ENCODE peak calls at places on chromosomes 13 and 19, in nine cellular contexts. F, E, B, U, N, W, D, G and H are unnamed samples.
A peak's percentile ranks its signal among the peaks of the same experiment; 100 is the strongest.

GRCh38 chr19:12065100-12065538 is 588 bp downstream of the ZNF844 start:
- DNase-seq in U (peak; percentile 64), G (peak; percentile 58), N (no peak), B (peak; percentile 54), W (no peak), D (no peak), E (no peak), F (peak; percentile 15), H (no peak)

GRCh38 chr19:4437103-4437502 is 20.5 kb downstream of the UBXN6 start:
- DNase-seq in G (no peak), W (no peak), B (no peak), F (no peak), U (no peak), E (no peak), N (no peak), D (no peak), H (no peak)

GRCh38 chr13:44368599-44369368 is 4.8 kb upstream of the SERP2 start:
- DNase-seq in B (no peak), E (no peak), N (no peak), F (no peak), G (no peak), W (no peak), D (no peak), U (no peak), H (no peak)

GRCh38 chr19:3556423-3556977 is 886 bp downstream of the MFSD12 start:
- DNase-seq in E (no peak), U (no peak), G (no peak), F (no peak), W (no peak), B (no peak), N (no peak), D (no peak), H (no peak)

GRCh38 chr13:106446011-106446410 is 89.5 kb downstream of the EFNB2 start:
- DNase-seq in F (peak; percentile 57), G (no peak), W (no peak), E (no peak), B (peak; percentile 25), D (peak; percentile 31), N (no peak), U (peak; percentile 76), H (no peak)

GRCh38 chr19:4066682-4067395 is at the start of gene ZBTB7A:
- DNase-seq in E (peak; percentile 80), B (peak; percentile 73), W (peak; percentile 83), D (peak; percentile 55), U (peak; percentile 86), F (peak; percentile 47), N (peak; percentile 76), G (peak; percentile 91), H (no peak)

GRCh38 chr13:89951341-89951740 is 1396.1 kb upstream of the MIR17HG start:
- DNase-seq in W (peak; percentile 0), N (no peak), U (no peak), D (no peak), E (no peak), G (no peak), F (no peak), B (no peak), H (no peak)

GRCh38 chr13:48679941-48680630 is 26.4 kb downstream of the CYSLTR2 start:
- DNase-seq in D (no peak), W (no peak), N (no peak), U (no peak), E (no peak), B (no peak), F (no peak), G (no peak), H (no peak)

GRCh38 chr19:42312370-42312769 is 739 bp upstream of the TMEM145 start:
- DNase-seq in E (no peak), D (no peak), B (no peak), N (no peak), U (no peak), G (no peak), W (no peak), F (no peak), H (no peak)

GRCh38 chr19:32453736-32454135 is 48.2 kb downstream of the DPY19L3 start:
- DNase-seq in E (no peak), W (peak; percentile 29), B (peak; percentile 29), N (no peak), U (peak; percentile 26), G (no peak), F (no peak), D (peak; percentile 8), H (no peak)

GRCh38 chr13:102273111-102273510 is 128.7 kb downstream of the FGF14 start:
- DNase-seq in F (no peak), E (no peak), U (no peak), W (no peak), D (no peak), N (no peak), B (no peak), G (no peak), H (no peak)

DNA sequence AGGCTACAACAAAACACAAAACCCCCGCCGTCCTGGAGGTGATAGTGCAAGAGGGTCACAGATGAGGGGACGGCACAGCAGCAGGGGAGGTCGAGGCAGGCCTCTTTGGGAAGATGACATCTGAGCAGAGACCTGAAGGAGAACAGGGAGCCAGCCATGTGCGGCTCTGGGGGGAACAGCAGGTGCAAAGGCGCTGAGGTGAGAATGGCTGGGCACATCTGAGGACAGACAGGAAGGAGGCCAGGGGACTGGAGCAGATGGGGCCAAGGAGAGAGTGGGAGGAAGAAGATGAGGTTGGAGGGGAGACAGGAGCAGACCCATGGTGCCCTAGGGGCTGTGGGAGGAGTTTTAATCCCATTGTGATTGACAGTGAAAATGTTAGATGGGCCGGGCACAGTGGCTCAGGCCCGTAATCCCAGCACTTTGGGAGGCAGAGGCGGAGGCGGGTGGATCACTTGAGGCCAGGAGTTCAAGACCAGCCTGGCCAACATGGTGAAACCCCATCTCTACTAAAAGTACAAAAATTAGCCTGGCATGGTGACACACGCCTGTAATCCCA is 1.8 kb upstream of the CKM start:
- DNase-seq in E (no peak), F (no peak), W (no peak), G (no peak), B (no peak), D (no peak), N (no peak), U (no peak), H (no peak)
- H3K4me3 ChIP-seq in E (no peak overlapping the region), F (no peak overlapping the region), W (no peak overlapping the region), G (peak overlapping the region; percentile 66), B (no peak overlapping the region), D (no peak overlapping the region), N (no peak overlapping the region), U (no peak overlapping the region), H (no peak overlapping the region)

DNA sequence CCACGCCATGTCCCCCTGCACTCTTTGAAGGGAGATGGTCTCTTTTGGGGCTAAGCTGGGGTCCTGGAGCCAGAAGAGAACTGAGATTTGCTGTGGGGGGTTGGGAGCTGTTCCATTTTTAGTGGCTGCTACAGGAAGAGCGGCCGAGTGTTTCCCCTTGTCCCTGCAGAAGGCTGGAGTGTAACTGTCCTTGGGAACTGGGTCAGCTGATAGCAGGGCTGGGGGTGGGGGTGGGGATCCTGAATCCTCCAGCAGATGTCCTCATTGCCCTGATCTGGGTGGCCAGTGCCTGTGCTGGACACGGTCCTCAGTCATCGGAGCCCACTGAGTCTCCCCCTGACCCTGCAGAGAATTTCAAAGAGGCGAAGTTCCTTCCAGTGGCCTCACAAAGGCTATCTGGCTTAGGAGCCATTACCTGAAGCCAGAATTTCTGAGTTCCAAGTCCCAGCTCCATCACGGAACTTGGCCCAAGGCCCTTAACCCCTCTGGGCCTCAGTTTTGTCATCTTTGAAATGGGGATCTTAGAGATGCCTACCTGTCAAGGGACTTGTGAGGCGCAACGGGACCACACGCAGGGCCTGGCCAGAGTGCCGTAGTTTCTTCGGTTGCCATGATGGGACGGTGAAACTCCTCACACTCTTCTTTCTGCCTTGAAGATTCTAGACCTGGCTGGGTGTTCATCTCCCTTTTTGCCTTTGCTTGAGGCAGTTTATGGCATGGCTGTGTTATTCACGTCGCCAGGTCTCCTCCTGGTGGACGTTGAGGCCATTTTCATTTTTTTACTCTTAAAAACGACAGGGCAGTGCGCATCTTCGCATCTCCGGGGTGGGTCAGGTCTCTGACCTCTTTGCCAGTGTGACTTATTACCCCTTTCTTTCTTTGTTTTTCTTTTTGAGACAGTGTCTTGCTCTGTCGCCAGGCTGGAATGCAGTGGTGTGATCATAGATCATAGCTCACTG is 51.9 kb downstream of the DNM2 start:
- DNase-seq in W (peak; percentile 48), F (no peak), D (peak; percentile 26), B (peak; percentile 31), E (no peak), U (peak; percentile 60), N (no peak), G (peak; percentile 82), H (no peak)
- TF ChIP-seq CTCF in W (peak; percentile 26), F (peak; percentile 56), D (no peak), B (no peak), E (peak; percentile 40), U (peak; percentile 10), N (no peak), G (peak; percentile 39), H (peak; percentile 4)

DNA sequence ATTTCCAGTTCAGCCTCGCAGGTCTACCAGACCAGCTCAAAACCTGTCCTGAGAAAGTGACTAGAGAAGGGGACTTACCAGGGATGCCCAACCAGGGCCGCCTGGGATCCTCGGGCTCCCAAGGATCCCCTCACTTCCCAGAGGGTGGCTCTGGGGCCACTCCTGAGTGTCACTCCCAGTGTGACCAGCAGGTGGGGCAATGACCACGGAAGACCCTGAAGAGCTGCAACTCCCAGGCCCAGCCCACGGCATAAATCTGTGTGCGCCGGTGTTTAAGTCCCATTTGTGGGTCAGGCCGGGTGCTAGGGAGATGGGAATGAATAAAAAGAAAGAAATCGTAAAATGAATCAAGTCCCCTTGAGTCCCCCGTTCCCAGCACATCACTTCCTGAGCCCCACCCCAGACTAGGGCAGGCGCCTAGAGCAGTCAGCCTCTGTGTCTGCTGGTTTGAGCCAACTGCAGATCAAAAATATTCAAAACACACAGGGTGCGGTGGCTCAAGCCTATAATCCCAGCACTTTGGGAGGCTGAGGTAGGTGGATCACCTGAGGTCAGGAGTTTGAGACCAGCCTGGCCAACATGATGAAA is 10.7 kb downstream of the PTGIR start:
- DNase-seq in E (no peak), U (peak; percentile 90), D (peak; percentile 52), G (peak; percentile 90), F (peak; percentile 66), W (peak; percentile 86), N (no peak), B (peak; percentile 87), H (no peak)
- H3K4me3 ChIP-seq in E (no peak overlapping the region), U (no peak overlapping the region), D (no peak overlapping the region), G (no peak overlapping the region), F (no peak overlapping the region), W (no peak overlapping the region), N (no peak overlapping the region), B (no peak overlapping the region), H (no peak overlapping the region)

GRCh38 chr19:43422689-43423066 is 8.0 kb downstream of the TEX101 start:
- DNase-seq in G (no peak), F (no peak), B (no peak), N (no peak), W (no peak), U (no peak), E (no peak), D (no peak), H (no peak)

GRCh38 chr19:43429395-43429794 is 14.7 kb downstream of the TEX101 start:
- DNase-seq in W (no peak), G (no peak), B (no peak), D (no peak), U (no peak), E (no peak), F (no peak), N (no peak), H (no peak)

GRCh38 chr19:43422000-43422688 is 7.5 kb downstream of the TEX101 start:
- DNase-seq in W (no peak), F (no peak), U (no peak), B (no peak), E (no peak), D (peak; percentile 78), G (no peak), N (no peak), H (no peak)

GRCh38 chr19:43423779-43424178 is 9.1 kb downstream of the TEX101 start:
- DNase-seq in N (no peak), U (no peak), G (no peak), B (no peak), F (no peak), D (no peak), E (no peak), W (no peak), H (no peak)

GRCh38 chr19:43425567-43426392 is 11.1 kb downstream of the TEX101 start:
- DNase-seq in B (peak; percentile 30), D (peak; percentile 52), G (no peak), W (peak; percentile 35), N (no peak), F (no peak), E (no peak), U (peak; percentile 37), H (no peak)
- TF ChIP-seq CTCF in B (peak; percentile 66), D (peak; percentile 69), G (no peak), W (peak; percentile 79), N (no peak), F (peak; percentile 55), E (no peak), U (peak; percentile 64), H (peak; percentile 54)